ENCODE peak calls at places on chromosome 9, in eight cellular contexts. K is progenitor cell of endocrine pancreas, P is lung microvascular endothelial cell, J is islet precursor cell, B is T-helper 9 cell, L is astrocyte of the spinal cord, V is hypothalamus, Q is foreskin keratinocyte. R is an unnamed sample.

GRCh38 chr9:131702911-131703310 is 37.0 kb downstream of the RAPGEF1 start:
- DNase-seq in K (no peak), P (no peak), J (no peak), B (no peak), L (no peak), V (no peak), Q (no peak), R (no peak)

GRCh38 chr9:68540712-68541535 is at the start of gene TMEM252:
- DNase-seq in K (no peak), P (no peak), J (no peak), B (no peak), L (no peak), V (no peak), Q (no peak), R (no peak)

GRCh38 chr9:89606049-89606481 is 1.3 kb downstream of the GADD45G start:
- DNase-seq in K (peak), P (peak), J (peak), B (peak), L (peak), V (peak), Q (peak), R (peak)

GRCh38 chr9:93262537-93263310 is 78.8 kb downstream of the WNK2 start:
- DNase-seq in K (no peak), P (no peak), J (peak), B (no peak), L (no peak), V (no peak), Q (no peak), R (no peak)

GRCh38 chr9:37034938-37035471 is 937 bp upstream of the PAX5 start:
- DNase-seq in K (no peak), P (no peak), J (peak), B (no peak), L (no peak), V (no peak), Q (no peak), R (no peak)

GRCh38 chr9:93219692-93220091 is 35.8 kb downstream of the WNK2 start:
- DNase-seq in K (no peak), P (no peak), J (no peak), B (no peak), L (no peak), V (no peak), Q (no peak), R (no peak)

GRCh38 chr9:20646656-20647055 is 24.4 kb upstream of the MLLT3 start:
- DNase-seq in K (no peak), P (peak), J (no peak), B (no peak), L (no peak), V (no peak), Q (no peak), R (no peak)

GRCh38 chr9:133386338-133386737 is 10.2 kb downstream of the STKLD1 start:
- DNase-seq in K (no peak), P (no peak), J (no peak), B (no peak), L (no peak), V (no peak), Q (no peak), R (no peak)

GRCh38 chr9:36499156-36499886 is 73.4 kb upstream of the MELK start:
- DNase-seq in K (no peak), P (no peak), J (no peak), B (no peak), L (no peak), V (no peak), Q (no peak), R (no peak)

R was measured in GM23248.